ENCODE peak calls at places on chromosome 4, in five cellular contexts. Q is H1, I is K562, N is spleen, A is uterus. E is an unnamed sample.

GRCh38 chr4:2424581-2424980 is 5.8 kb downstream of the CFAP99 start:
- DNase-seq in Q (no peak), I (no peak), N (peak; percentile 69), A (no peak), E (no peak)

GRCh38 chr4:9765091-9765490 is 16.3 kb upstream of the DRD5 start:
- DNase-seq in Q (peak; percentile 75), I (peak; percentile 11), N (no peak), A (no peak), E (peak; percentile 76)

GRCh38 chr4:84481879-84482245 is 17.2 kb downstream of the NKX6-1 start:
- DNase-seq in Q (peak; percentile 73), I (no peak), N (no peak), A (no peak), E (peak; percentile 14)

GRCh38 chr4:6974138-6974848 is 64.7 kb downstream of the TBC1D14 start:
- DNase-seq in Q (peak; percentile 95), I (peak; percentile 78), N (peak; percentile 87), A (peak; percentile 84), E (peak; percentile 90)

GRCh38 chr4:135238940-135239339 is 1037.4 kb upstream of the PABPC4L start:
- DNase-seq in Q (no peak), I (no peak), N (no peak), A (no peak), E (no peak)

GRCh38 chr4:54937501-54937900 is 187.9 kb downstream of the KDR start:
- DNase-seq in Q (no peak), I (no peak), N (no peak), A (no peak), E (no peak)

GRCh38 chr4:52421811-52422213 is 237.3 kb downstream of the USP46 start:
- DNase-seq in Q (no peak), I (no peak), N (no peak), A (no peak), E (no peak)

GRCh38 chr4:86586160-86586572 is 7.9 kb upstream of the PTPN13 start:
- DNase-seq in Q (no peak), I (no peak), N (no peak), A (no peak), E (no peak)

GRCh38 chr4:142567199-142567598 is 278.9 kb downstream of the INPP4B start:
- DNase-seq in Q (peak; percentile 49), I (no peak), N (peak; percentile 75), A (no peak), E (no peak)

GRCh38 chr4:6282247-6282646 is 12.6 kb downstream of the WFS1 start:
- DNase-seq in Q (no peak), I (no peak), N (no peak), A (no peak), E (no peak)

GRCh38 chr4:5398056-5398455 is 310.3 kb downstream of the EVC2 start:
- DNase-seq in Q (no peak), I (no peak), N (no peak), A (no peak), E (no peak)

GRCh38 chr4:102625232-102625930 is 124.2 kb downstream of the NFKB1 start:
- DNase-seq in Q (no peak), I (no peak), N (peak; percentile 84), A (peak; percentile 39), E (no peak)

GRCh38 chr4:26287748-26288147 is 33.1 kb upstream of the RBPJ start:
- DNase-seq in Q (no peak), I (no peak), N (no peak), A (no peak), E (no peak)

GRCh38 chr4:112130903-112131302 is 14.4 kb upstream of the FAM241A start:
- DNase-seq in Q (no peak), I (no peak), N (no peak), A (no peak), E (no peak)

GRCh38 chr4:146495277-146495676 is 26.5 kb downstream of the SLC10A7 start:
- DNase-seq in Q (no peak), I (no peak), N (no peak), A (no peak), E (no peak)

GRCh38 chr4:107027379-107027778 is 8.7 kb downstream of the DKK2 start:
- DNase-seq in Q (no peak), I (no peak), N (no peak), A (no peak), E (no peak)

GRCh38 chr4:30866907-30867306 is 146.7 kb downstream of the PCDH7 start:
- DNase-seq in Q (no peak), I (no peak), N (no peak), A (no peak), E (no peak)

GRCh38 chr4:80266267-80266901 is at the start of gene FGF5:
- DNase-seq in Q (peak; percentile 77), I (peak; percentile 84), N (peak; percentile 78), A (peak; percentile 46), E (peak; percentile 27)

GRCh38 chr4:2941138-2942036 is 21.8 kb downstream of the NOP14 start:
- DNase-seq in Q (no peak), I (no peak), N (peak; percentile 73), A (no peak), E (peak; percentile 12)

GRCh38 chr4:144350706-144351105 is 210.2 kb upstream of the GYPA start:
- DNase-seq in Q (no peak), I (no peak), N (no peak), A (no peak), E (no peak)

GRCh38 chr4:6917445-6918241 is 8.0 kb downstream of the TBC1D14 start:
- DNase-seq in Q (no peak), I (peak; percentile 63), N (peak; percentile 95), A (peak; percentile 69), E (peak; percentile 60)

GRCh38 chr4:122992111-122992510 is 69.7 kb upstream of the NUDT6 start:
- DNase-seq in Q (no peak), I (no peak), N (no peak), A (no peak), E (no peak)

GRCh38 chr4:122996350-122996749 is 74.0 kb upstream of the NUDT6 start:
- DNase-seq in Q (no peak), I (no peak), N (no peak), A (no peak), E (no peak)

GRCh38 chr4:122988696-122989095 is 66.3 kb upstream of the NUDT6 start:
- DNase-seq in Q (no peak), I (no peak), N (no peak), A (no peak), E (no peak)

DNA sequence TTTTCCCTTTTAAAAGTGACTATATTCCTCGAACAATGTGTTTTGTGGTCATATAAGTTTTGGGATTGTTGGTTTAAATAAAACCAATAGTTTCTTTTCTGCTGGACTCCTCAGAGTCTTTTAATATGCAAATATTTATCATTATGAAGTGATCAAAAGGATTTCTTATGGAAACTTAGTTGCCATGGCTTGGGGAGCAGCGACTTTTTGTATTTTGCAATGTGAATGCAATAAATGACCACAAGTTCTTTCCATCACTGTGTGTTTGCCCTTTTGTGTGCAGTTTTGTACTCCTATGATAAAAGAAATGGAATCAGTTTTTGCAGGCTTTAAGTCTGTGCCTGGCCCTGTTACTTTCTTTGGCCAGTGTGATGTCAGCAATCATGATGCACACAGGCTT is 68.5 kb upstream of the NUDT6 start:
- DNase-seq in Q (no peak), I (no peak), N (no peak), A (no peak), E (no peak)
- TF ChIP-seq POLR2A in Q (no peak), I (no peak), N (no peak), A (no peak), E (no peak)

GRCh38 chr4:72340803-72341431 is 228.1 kb downstream of the ADAMTS3 start:
- DNase-seq in Q (no peak), I (no peak), N (no peak), A (no peak), E (no peak)
- TF ChIP-seq CTCF in Q (no peak), I (no peak), N (no peak), A (no peak), E (no peak)

GRCh38 chr4:24657768-24658617 is 73.6 kb upstream of the DHX15 start:
- DNase-seq in Q (no peak), I (no peak), N (no peak), A (no peak), E (peak; percentile 82)

GRCh38 chr4:24656906-24657305 is 72.6 kb upstream of the DHX15 start:
- DNase-seq in Q (no peak), I (no peak), N (no peak), A (no peak), E (no peak)

GRCh38 chr4:24655971-24656370 is 71.6 kb upstream of the DHX15 start:
- DNase-seq in Q (no peak), I (no peak), N (no peak), A (no peak), E (no peak)

GRCh38 chr4:24651266-24651665 is 66.9 kb upstream of the DHX15 start:
- DNase-seq in Q (no peak), I (no peak), N (no peak), A (no peak), E (no peak)

DNA sequence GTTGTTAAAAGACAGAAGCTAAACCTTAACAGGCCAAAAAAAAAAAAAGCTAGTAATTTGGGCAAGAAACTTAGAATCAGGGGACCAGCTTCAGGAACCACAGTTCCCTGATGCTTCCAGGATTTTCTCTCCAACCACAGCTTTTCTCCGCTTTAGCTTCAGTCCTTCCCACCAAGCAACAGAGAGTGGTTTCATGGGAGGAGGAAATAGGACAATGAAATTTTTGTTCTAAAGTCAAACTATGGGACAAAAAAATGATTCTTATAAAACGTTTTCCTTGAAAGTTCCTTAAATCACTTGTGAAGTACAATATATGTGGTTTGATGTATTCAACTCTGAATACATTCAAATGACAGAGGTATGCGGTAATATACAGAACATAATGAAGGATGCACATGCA is 71.0 kb upstream of the DHX15 start:
- DNase-seq in Q (no peak), I (no peak), N (no peak), A (no peak), E (no peak)
- H3K27ac ChIP-seq in Q (no peak overlapping the region), I (no peak overlapping the region), N (no peak overlapping the region), A (no peak overlapping the region), E (no peak overlapping the region)

DNA sequence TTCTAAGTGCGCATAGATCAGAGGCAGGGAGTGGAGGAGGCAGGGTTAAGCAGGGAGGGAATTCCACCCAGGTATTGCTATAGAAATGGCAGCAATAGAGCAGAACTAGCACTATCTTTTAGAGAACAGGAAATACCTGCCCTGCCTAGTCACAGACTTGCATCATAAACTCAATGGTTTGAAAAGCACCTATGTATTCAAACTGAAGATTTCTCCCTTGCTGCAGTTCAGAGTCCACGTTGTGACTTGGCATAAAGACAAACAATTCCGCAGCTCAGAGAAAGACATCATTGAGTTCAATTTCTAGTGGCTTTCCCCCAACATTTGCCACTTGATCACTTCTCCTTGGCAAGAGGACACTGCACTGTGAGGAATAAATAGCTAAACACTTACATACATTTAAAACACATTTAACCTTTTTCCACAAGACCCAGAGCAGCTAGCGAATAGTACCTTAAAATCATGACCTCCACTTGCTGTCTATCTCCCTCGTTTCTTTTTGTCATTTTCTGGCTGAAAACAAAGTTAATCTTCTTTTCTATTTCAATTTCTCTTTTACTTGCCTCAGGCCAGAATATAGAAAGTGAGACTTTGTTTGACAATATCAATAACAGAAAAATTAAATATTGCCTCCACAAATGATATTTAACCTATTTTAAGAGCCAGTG is 42.4 kb downstream of the SLC7A11 start:
- DNase-seq in Q (no peak), I (no peak), N (no peak), A (no peak), E (no peak)
- TF ChIP-seq POLR2A in Q (no peak), I (no peak), N (no peak), A (no peak), E (no peak)